ENCODE peak calls at places on chromosomes 12 and 14, in ten cellular contexts. S is PC-3; I is stimulated activated CD4-positive, alpha-beta T cell treated with anti-CD3 and anti-CD28 coated beads, Interleukin-4, amount 100 ng/mL, for 24 hours; F is GM19239; C is H54; Y is LoVo; R is left cardiac atrium; W is epithelial cell of prostate; T is T-helper 17 cell; U is skeletal muscle cell. D is an unnamed sample.

GRCh38 chr14:32408018-32408417 is 78.9 kb downstream of the AKAP6 start:
- DNase-seq in S (no peak), I (no peak), F (no peak), C (no peak), Y (no peak), R (peak), W (no peak), T (no peak), U (no peak), D (no peak)

GRCh38 chr12:52285851-52286530 is 5.3 kb downstream of the KRT81 start:
- DNase-seq in S (peak), I (no peak), F (no peak), C (no peak), Y (no peak), R (no peak), W (no peak), T (no peak), U (no peak), D (no peak)

GRCh38 chr12:49868952-49869815 is 26.3 kb upstream of the BCDIN3D start:
- DNase-seq in S (no peak), I (no peak), F (no peak), C (peak), Y (peak), R (peak), W (no peak), T (no peak), U (peak), D (peak)

GRCh38 chr12:39105111-39105510 is 199.7 kb upstream of the CPNE8 start:
- DNase-seq in S (no peak), I (no peak), F (no peak), C (no peak), Y (no peak), R (no peak), W (no peak), T (no peak), U (no peak), D (no peak)

GRCh38 chr12:92482599-92482998 is 220.2 kb upstream of the PLEKHG7 start:
- DNase-seq in S (no peak), I (no peak), F (no peak), C (no peak), Y (no peak), R (no peak), W (no peak), T (no peak), U (no peak), D (no peak)

GRCh38 chr14:93239869-93240677 is 33.0 kb downstream of the UBR7 start:
- DNase-seq in S (peak), I (no peak), F (no peak), C (peak), Y (peak), R (no peak), W (no peak), T (no peak), U (peak), D (peak)

GRCh38 chr14:99461411-99461810 is 19.2 kb downstream of the SETD3 start:
- DNase-seq in S (no peak), I (no peak), F (no peak), C (no peak), Y (no peak), R (no peak), W (no peak), T (no peak), U (no peak), D (no peak)

GRCh38 chr12:32312049-32312670 is 87.2 kb upstream of the FGD4 start:
- DNase-seq in S (peak), I (no peak), F (peak), C (peak), Y (peak), R (no peak), W (no peak), T (no peak), U (peak), D (peak)

GRCh38 chr14:94697773-94698556 is 71.9 kb downstream of the GSC start:
- DNase-seq in S (no peak), I (no peak), F (no peak), C (no peak), Y (no peak), R (no peak), W (no peak), T (no peak), U (no peak), D (no peak)

GRCh38 chr12:91196436-91196835 is 13.8 kb upstream of the DCN start:
- DNase-seq in S (no peak), I (no peak), F (no peak), C (no peak), Y (no peak), R (no peak), W (no peak), T (no peak), U (no peak), D (no peak)

GRCh38 chr14:105384605-105385321 is 13.6 kb upstream of the TEX22 start:
- DNase-seq in S (no peak), I (no peak), F (no peak), C (no peak), Y (no peak), R (peak), W (no peak), T (no peak), U (no peak), D (no peak)

GRCh38 chr14:97920201-97920600 is 1123.0 kb downstream of the VRK1 start:
- DNase-seq in S (no peak), I (no peak), F (no peak), C (no peak), Y (no peak), R (no peak), W (no peak), T (no peak), U (no peak), D (no peak)

GRCh38 chr12:100234591-100235304 is 32.1 kb downstream of the DEPDC4 start:
- DNase-seq in S (peak), I (peak), F (peak), C (peak), Y (peak), R (no peak), W (no peak), T (no peak), U (no peak), D (peak)

GRCh38 chr14:76086636-76087035 is 65.1 kb upstream of the GPATCH2L start:
- DNase-seq in S (no peak), I (no peak), F (no peak), C (no peak), Y (no peak), R (no peak), W (no peak), T (no peak), U (no peak), D (no peak)

GRCh38 chr14:61226015-61226654 is 55.0 kb downstream of the TMEM30B start:
- DNase-seq in S (no peak), I (no peak), F (no peak), C (no peak), Y (no peak), R (no peak), W (no peak), T (no peak), U (peak), D (no peak)

GRCh38 chr12:16285586-16285985 is 8.1 kb upstream of the SLC15A5 start:
- DNase-seq in S (peak), I (no peak), F (no peak), C (no peak), Y (no peak), R (no peak), W (no peak), T (no peak), U (no peak), D (no peak)

GRCh38 chr14:33949051-33950037 is 1.5 kb downstream of the EGLN3 start:
- DNase-seq in S (no peak), I (no peak), F (no peak), C (no peak), Y (no peak), R (no peak), W (no peak), T (no peak), U (no peak), D (peak)

GRCh38 chr14:50801706-50802105 is 29.3 kb downstream of the NIN start:
- DNase-seq in S (peak), I (no peak), F (no peak), C (no peak), Y (no peak), R (no peak), W (no peak), T (no peak), U (no peak), D (no peak)

GRCh38 chr14:104023325-104024055 is 62.0 kb upstream of the ASPG start:
- DNase-seq in S (no peak), I (no peak), F (no peak), C (no peak), Y (no peak), R (no peak), W (no peak), T (no peak), U (no peak), D (no peak)

GRCh38 chr14:21868442-21869046 is 194.9 kb upstream of the OR4E1 start:
- DNase-seq in S (peak), I (peak), F (peak), C (peak), Y (peak), R (peak), W (no peak), T (peak), U (no peak), D (peak)

GRCh38 chr12:67237231-67237630 is 31.9 kb upstream of the CAND1 start:
- DNase-seq in S (peak), I (no peak), F (no peak), C (no peak), Y (no peak), R (no peak), W (no peak), T (no peak), U (no peak), D (no peak)

GRCh38 chr14:100155049-100155621 is 4.3 kb downstream of the DEGS2 start:
- DNase-seq in S (peak), I (peak), F (no peak), C (peak), Y (no peak), R (no peak), W (peak), T (no peak), U (no peak), D (peak)

GRCh38 chr12:47249719-47250506 is 170.2 kb upstream of the AMIGO2 start:
- DNase-seq in S (peak), I (no peak), F (no peak), C (no peak), Y (peak), R (peak), W (no peak), T (no peak), U (no peak), D (peak)

GRCh38 chr12:68042212-68042699 is 53.0 kb downstream of the IFNG-AS1 start:
- DNase-seq in S (no peak), I (peak), F (peak), C (no peak), Y (no peak), R (no peak), W (peak), T (no peak), U (no peak), D (no peak)

GRCh38 chr14:64720190-64720589 is 16.0 kb downstream of the PLEKHG3 start:
- DNase-seq in S (peak), I (no peak), F (no peak), C (peak), Y (peak), R (no peak), W (peak), T (no peak), U (peak), D (peak)

GRCh38 chr12:18811268-18811667 is 73.3 kb downstream of the CAPZA3 start:
- DNase-seq in S (no peak), I (no peak), F (no peak), C (no peak), Y (no peak), R (no peak), W (no peak), T (no peak), U (no peak), D (no peak)

GRCh38 chr12:25894759-25895158 is 63.7 kb upstream of the RASSF8 start:
- DNase-seq in S (no peak), I (no peak), F (no peak), C (no peak), Y (no peak), R (no peak), W (no peak), T (no peak), U (no peak), D (no peak)

GRCh38 chr12:18400186-18400585 is 138.9 kb downstream of the PIK3C2G start:
- DNase-seq in S (no peak), I (no peak), F (no peak), C (no peak), Y (no peak), R (no peak), W (no peak), T (no peak), U (peak), D (no peak)

GRCh38 chr12:13173537-13173936 is 23.0 kb upstream of the EMP1 start:
- DNase-seq in S (peak), I (peak), F (peak), C (peak), Y (no peak), R (peak), W (peak), T (no peak), U (peak), D (no peak)

GRCh38 chr14:95184413-95184790 is 27.1 kb upstream of the DICER1 start:
- DNase-seq in S (no peak), I (no peak), F (no peak), C (no peak), Y (no peak), R (peak), W (no peak), T (no peak), U (no peak), D (no peak)

GRCh38 chr12:88553941-88554658 is 26.2 kb downstream of the KITLG start:
- DNase-seq in S (peak), I (no peak), F (no peak), C (no peak), Y (peak), R (no peak), W (no peak), T (no peak), U (peak), D (peak)

GRCh38 chr12:6267007-6267721 is 43.3 kb upstream of the PLEKHG6 start:
- DNase-seq in S (peak), I (peak), F (no peak), C (no peak), Y (no peak), R (no peak), W (no peak), T (no peak), U (no peak), D (no peak)

GRCh38 chr14:99747582-99748330 is 45.5 kb upstream of the EML1 start:
- DNase-seq in S (no peak), I (no peak), F (no peak), C (no peak), Y (no peak), R (no peak), W (no peak), T (no peak), U (no peak), D (no peak)

GRCh38 chr14:70338550-70338949 is 20.9 kb downstream of the COX16 start:
- DNase-seq in S (no peak), I (no peak), F (no peak), C (no peak), Y (no peak), R (no peak), W (no peak), T (no peak), U (no peak), D (no peak)

GRCh38 chr14:54257424-54257823 is 139.4 kb upstream of the CDKN3 start:
- DNase-seq in S (no peak), I (no peak), F (no peak), C (no peak), Y (no peak), R (no peak), W (no peak), T (no peak), U (no peak), D (no peak)